ENCODE peak calls at places on chromosomes 13 and 19, in five cellular contexts. A, P, Z, O and F are unnamed samples. For H3K9me3, the result is how much of the 10 kb centered on the place peaks cover.

GRCh38 chr13:40060318-40061007 is 405.0 kb downstream of the COG6 start:
- DNase-seq in A (peak), P (no peak), Z (no peak), O (no peak), F (no peak)

GRCh38 chr13:73058741-73059459 is at the start of gene KLF5:
- DNase-seq in A (peak), P (peak), Z (peak), O (peak), F (peak)

GRCh38 chr13:97243915-97244820 is 22.0 kb downstream of the MBNL2 start:
- DNase-seq in A (no peak), P (no peak), Z (no peak), O (no peak), F (no peak)

GRCh38 chr13:33537691-33538090 is 252.1 kb upstream of the STARD13 start:
- DNase-seq in A (no peak), P (no peak), Z (no peak), O (no peak), F (no peak)

GRCh38 chr19:39771751-39772150 is 6.9 kb upstream of the LEUTX start:
- DNase-seq in A (no peak), P (no peak), Z (no peak), O (no peak), F (no peak)

GRCh38 chr13:51797664-51798488 is 6.1 kb downstream of the DHRS12 start:
- DNase-seq in A (peak), P (no peak), Z (peak), O (no peak), F (peak)

GRCh38 chr19:54418030-54418929 is 3.0 kb downstream of the TTYH1 start:
- DNase-seq in A (no peak), P (no peak), Z (no peak), O (no peak), F (no peak)

GRCh38 chr13:43196750-43197149 is 173.4 kb downstream of the DNAJC15 start:
- DNase-seq in A (no peak), P (no peak), Z (no peak), O (no peak), F (no peak)

GRCh38 chr13:37027639-37028038 is 27.1 kb downstream of the EXOSC8 start:
- DNase-seq in A (no peak), P (no peak), Z (no peak), O (no peak), F (no peak)

GRCh38 chr13:52599853-52600603 is 42.2 kb upstream of the HNRNPA1L2 start:
- DNase-seq in A (peak), P (peak), Z (no peak), O (peak), F (no peak)

GRCh38 chr13:112213467-112214245 is 146.7 kb downstream of the SOX1 start:
- DNase-seq in A (peak), P (no peak), Z (no peak), O (peak), F (no peak)

GRCh38 chr13:47166341-47166740 is 269.5 kb upstream of the HTR2A start:
- DNase-seq in A (no peak), P (no peak), Z (no peak), O (no peak), F (no peak)

GRCh38 chr13:45749026-45749759 is 47.1 kb downstream of the CBY2 start:
- DNase-seq in A (no peak), P (no peak), Z (no peak), O (no peak), F (no peak)

GRCh38 chr19:28207244-28207643 is 1005.7 kb downstream of the UQCRFS1 start:
- DNase-seq in A (no peak), P (no peak), Z (no peak), O (no peak), F (no peak)

GRCh38 chr19:7709932-7710460 is 8.1 kb upstream of the FCER2 start:
- DNase-seq in A (no peak), P (no peak), Z (no peak), O (no peak), F (no peak)

GRCh38 chr13:91174886-91175501 is 172.5 kb upstream of the MIR17HG start:
- DNase-seq in A (no peak), P (no peak), Z (no peak), O (peak), F (no peak)

GRCh38 chr19:5971714-5972354 is 6.1 kb downstream of the RANBP3 start:
- DNase-seq in A (no peak), P (no peak), Z (no peak), O (no peak), F (no peak)

GRCh38 chr19:5707576-5708575 is 12.1 kb downstream of the LONP1 start:
- DNase-seq in A (no peak), P (no peak), Z (no peak), O (peak), F (no peak)

GRCh38 chr19:35843676-35844481 is 8.4 kb downstream of the NPHS1 start:
- DNase-seq in A (peak), P (no peak), Z (no peak), O (peak), F (no peak)

GRCh38 chr13:31887311-31887710 is 144.3 kb upstream of the FRY start:
- DNase-seq in A (no peak), P (no peak), Z (no peak), O (no peak), F (no peak)

GRCh38 chr13:106744516-106744915 is 176.6 kb upstream of the ARGLU1 start:
- DNase-seq in A (no peak), P (no peak), Z (no peak), O (no peak), F (no peak)

GRCh38 chr19:8592231-8593009 is 15.2 kb upstream of the MYO1F start:
- DNase-seq in A (peak), P (peak), Z (peak), O (peak), F (peak)

GRCh38 chr19:33444238-33444992 is 70.9 kb downstream of the CEBPG start:
- DNase-seq in A (no peak), P (no peak), Z (peak), O (no peak), F (no peak)

GRCh38 chr19:35130761-35131720 is 3.8 kb downstream of the LGI4 start:
- DNase-seq in A (no peak), P (no peak), Z (peak), O (peak), F (no peak)

GRCh38 chr19:51195316-51195586 is 29.6 kb upstream of the CD33 start:
- DNase-seq in A (no peak), P (no peak), Z (no peak), O (no peak), F (no peak)

GRCh38 chr13:51645154-51645650 is 60.9 kb downstream of the WDFY2 start:
- DNase-seq in A (peak), P (no peak), Z (peak), O (no peak), F (peak)

GRCh38 chr19:28985201-28985600 is 227.8 kb downstream of the UQCRFS1 start:
- DNase-seq in A (no peak), P (no peak), Z (no peak), O (no peak), F (no peak)

GRCh38 chr13:112781881-112782361 is 92.1 kb downstream of the ATP11A start:
- DNase-seq in A (peak), P (peak), Z (no peak), O (no peak), F (no peak)

GRCh38 chr19:33264881-33265445 is 37.4 kb downstream of the CEBPA start:
- DNase-seq in A (no peak), P (no peak), Z (no peak), O (peak), F (no peak)

GRCh38 chr19:53019684-53020083 is 6.0 kb downstream of the ERVV-1 start:
- DNase-seq in A (no peak), P (no peak), Z (no peak), O (no peak), F (no peak)

GRCh38 chr13:51714663-51715168 is 89.2 kb downstream of the DHRS12 start:
- DNase-seq in A (no peak), P (no peak), Z (no peak), O (no peak), F (no peak)

GRCh38 chr19:6644796-6645195 is 25.2 kb downstream of the TNFSF14 start:
- DNase-seq in A (no peak), P (no peak), Z (no peak), O (no peak), F (no peak)

GRCh38 chr19:4962085-4962619 is 6.8 kb upstream of the KDM4B start:
- DNase-seq in A (no peak), P (no peak), Z (no peak), O (no peak), F (no peak)

GRCh38 chr13:71870036-71870435 is 3.0 kb upstream of the DACH1 start:
- DNase-seq in A (no peak), P (no peak), Z (no peak), O (no peak), F (no peak)

GRCh38 chr19:30277941-30278881 is 94.0 kb upstream of the ZNF536 start:
- DNase-seq in A (no peak), P (peak), Z (no peak), O (no peak), F (no peak)
- H3K9me3 ChIP-seq in A (under half), P (under half), Z (under half), O (under half), F (under half)

DNA sequence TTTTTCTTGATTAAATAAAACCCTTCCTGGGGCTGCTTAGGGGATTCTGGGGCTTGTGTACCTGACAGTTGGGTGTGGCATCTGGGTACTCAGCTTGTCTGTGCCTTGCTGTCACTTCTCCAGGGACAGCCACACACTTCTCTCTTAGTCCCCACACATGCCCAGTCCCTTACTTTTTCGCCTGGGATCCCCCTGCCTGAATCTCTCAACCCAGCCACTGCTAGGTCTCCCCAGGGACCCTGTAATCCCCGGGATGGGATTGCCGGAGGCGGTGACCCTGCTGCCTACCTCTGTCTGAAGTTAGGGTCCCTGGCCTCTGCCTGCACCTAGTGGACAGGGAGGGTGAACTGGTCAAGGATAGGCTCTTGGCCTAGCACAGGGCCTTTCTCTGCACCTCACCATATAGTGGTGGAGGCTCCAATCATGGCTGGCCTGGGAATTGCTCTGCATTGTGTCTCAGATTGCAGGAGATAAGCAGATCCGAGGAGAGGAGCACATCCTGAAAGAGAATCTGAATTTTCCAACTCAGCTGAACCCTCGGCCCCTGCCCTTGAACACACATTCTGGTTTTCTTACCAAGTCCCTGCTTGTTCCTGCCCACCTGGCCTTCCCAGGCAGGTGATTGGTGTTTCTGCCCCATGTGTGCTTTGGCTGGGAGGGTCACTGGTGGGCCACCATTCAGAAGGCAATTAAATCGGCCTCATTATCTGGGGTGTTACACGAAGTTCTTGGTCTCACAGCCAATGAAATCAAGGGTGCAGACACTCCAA is 8.7 kb upstream of the ZNF492 start:
- DNase-seq in A (no peak), P (no peak), Z (no peak), O (no peak), F (no peak)
- H3K9me3 ChIP-seq in A (under half), P (under half), Z (under half), O (under half), F (under half)

GRCh38 chr19:22503524-22503923 is 81.4 kb upstream of the ZNF98 start:
- DNase-seq in A (no peak), P (no peak), Z (no peak), O (no peak), F (no peak)

GRCh38 chr19:22502766-22503165 is 80.6 kb upstream of the ZNF98 start:
- DNase-seq in A (no peak), P (no peak), Z (no peak), O (no peak), F (no peak)
- H3K9me3 ChIP-seq in A (half or more), P (under half), Z (under half), O (under half), F (under half)

GRCh38 chr19:42224940-42225717 is 5.0 kb downstream of the ZNF526 start:
- DNase-seq in A (no peak), P (no peak), Z (peak), O (peak), F (no peak)

GRCh38 chr19:42220751-42221097 is 612 bp downstream of the ZNF526 start:
- DNase-seq in A (no peak), P (no peak), Z (no peak), O (no peak), F (no peak)

GRCh38 chr19:42217522-42218442 is at the start of gene DEDD2:
- DNase-seq in A (peak), P (peak), Z (peak), O (peak), F (peak)

GRCh38 chr19:42216653-42217521 is 590 bp downstream of the DEDD2 start:
- DNase-seq in A (peak), P (peak), Z (no peak), O (peak), F (no peak)

DNA sequence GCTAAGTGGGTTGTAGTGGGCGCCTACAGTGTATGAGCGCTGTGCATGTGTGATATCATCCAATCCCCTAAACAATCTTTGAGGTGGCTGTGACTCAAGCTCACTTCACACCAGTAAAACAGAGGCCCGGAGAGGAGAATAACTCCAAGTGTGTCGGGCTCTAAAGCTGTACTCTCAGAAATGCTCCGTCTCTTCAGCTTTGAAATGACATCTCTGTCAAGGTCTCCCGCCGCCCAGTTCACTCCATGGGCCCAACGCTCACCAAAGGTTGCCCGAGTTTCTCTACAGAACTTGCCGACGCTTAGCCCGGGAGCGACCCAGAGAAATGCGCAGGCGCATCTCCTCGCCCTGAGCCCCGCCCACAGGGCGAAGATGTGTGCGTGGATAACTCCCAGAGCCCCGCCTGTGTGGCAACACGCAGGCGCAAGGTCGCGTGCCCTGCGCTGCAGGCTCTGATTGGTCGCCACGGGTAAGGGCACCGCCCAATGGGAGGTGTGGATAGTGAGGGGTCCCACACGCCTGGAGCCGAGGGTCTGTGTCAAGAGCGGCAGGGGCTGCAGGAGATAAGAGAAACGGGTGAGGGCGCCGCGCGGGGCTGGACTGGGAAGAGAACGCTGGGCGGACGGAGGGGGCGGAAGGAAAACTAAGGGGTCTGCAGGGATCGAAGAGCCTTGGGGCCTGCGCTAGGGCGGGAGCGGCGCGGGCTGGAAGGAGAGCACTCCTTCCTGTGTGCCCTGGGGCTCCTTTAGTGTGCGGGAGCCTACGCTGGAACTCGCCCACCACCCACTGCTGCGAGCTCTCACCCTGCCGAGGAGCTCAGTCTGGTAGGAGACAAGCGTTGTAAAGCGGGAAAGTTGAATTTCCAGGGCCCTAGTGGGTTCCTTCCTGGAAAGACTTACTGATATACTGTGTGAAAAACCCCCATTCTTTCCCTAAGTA is at the start of gene ZNF526:
- DNase-seq in A (peak), P (peak), Z (peak), O (peak), F (peak)
- H3K9me3 ChIP-seq in A (under half), P (under half), Z (under half), O (under half), F (under half)

GRCh38 chr13:28830580-28830979 is 10.4 kb downstream of the MTUS2 start:
- DNase-seq in A (no peak), P (no peak), Z (no peak), O (no peak), F (no peak)
- H3K9me3 ChIP-seq in A (under half), P (under half), Z (under half), O (under half), F (under half)

GRCh38 chr19:22088541-22089144 is 36.4 kb downstream of the ZNF257 start:
- DNase-seq in A (no peak), P (no peak), Z (no peak), O (no peak), F (no peak)
- H3K9me3 ChIP-seq in A (under half), P (half or more), Z (under half), O (under half), F (under half)

DNA sequence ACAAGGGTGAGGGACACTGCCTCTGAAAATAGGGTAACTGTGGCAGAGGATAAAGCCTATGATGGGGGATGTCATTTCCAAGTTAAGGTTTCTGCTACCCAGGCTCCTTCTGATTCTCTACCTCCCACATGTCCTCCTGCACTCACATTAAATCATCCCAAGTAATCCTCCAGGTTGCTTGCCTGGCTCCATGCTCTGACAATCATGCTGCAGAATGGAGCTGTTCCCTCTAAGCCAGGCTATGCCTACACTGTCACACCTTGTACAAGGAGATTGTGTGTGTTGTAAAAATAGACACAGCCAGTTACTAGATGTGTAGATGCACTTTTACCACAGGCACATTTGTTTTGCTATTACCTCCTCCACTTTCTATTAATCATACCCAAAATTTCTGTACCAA is 8.0 kb downstream of the ZNF416 start:
- DNase-seq in A (no peak), P (no peak), Z (no peak), O (no peak), F (no peak)
- H3K9me3 ChIP-seq in A (half or more), P (half or more), Z (under half), O (half or more), F (half or more)

GRCh38 chr19:37452500-37453245 is 14.6 kb downstream of the ZNF569 start:
- DNase-seq in A (no peak), P (no peak), Z (no peak), O (no peak), F (no peak)
- H3K9me3 ChIP-seq in A (half or more), P (half or more), Z (under half), O (half or more), F (half or more)

GRCh38 chr13:19089315-19089714 is 92.3 kb downstream of the TUBA3C start:
- DNase-seq in A (no peak), P (no peak), Z (no peak), O (no peak), F (no peak)

GRCh38 chr13:19088416-19088815 is 93.2 kb downstream of the TUBA3C start:
- DNase-seq in A (no peak), P (no peak), Z (no peak), O (no peak), F (no peak)

GRCh38 chr13:19090495-19090894 is 91.1 kb downstream of the TUBA3C start:
- DNase-seq in A (no peak), P (no peak), Z (no peak), O (peak), F (no peak)

GRCh38 chr13:19093437-19093836 is 88.2 kb downstream of the TUBA3C start:
- DNase-seq in A (no peak), P (no peak), Z (no peak), O (no peak), F (no peak)
- H3K9me3 ChIP-seq in A (under half), P (under half), Z (under half), O (under half), F (under half)